ENCODE peak calls at places on chromosomes 11 and 22, in seven cellular contexts. G, K, Y, H, L, S and W are unnamed samples.

GRCh38 chr11:72235351-72236057 is 8.5 kb downstream of the PHOX2A start:
- DNase-seq in G (no peak), K (no peak), Y (no peak), H (no peak), L (no peak), S (no peak), W (no peak)

GRCh38 chr11:98059488-98059887 is 961.3 kb upstream of the CNTN5 start:
- DNase-seq in G (no peak), K (no peak), Y (no peak), H (no peak), L (no peak), S (no peak), W (no peak)

GRCh38 chr11:74949748-74950127 is 672 bp downstream of the SPCS2 start:
- DNase-seq in G (no peak), K (peak), Y (no peak), H (peak), L (no peak), S (no peak), W (peak)

GRCh38 chr11:134560566-134561347 is 148.7 kb upstream of the B3GAT1 start:
- DNase-seq in G (no peak), K (no peak), Y (no peak), H (no peak), L (no peak), S (no peak), W (no peak)

GRCh38 chr11:64358907-64359711 is at the start of gene RPS6KA4:
- DNase-seq in G (peak), K (peak), Y (no peak), H (peak), L (no peak), S (no peak), W (peak)

GRCh38 chr11:129636926-129637325 is 178.7 kb upstream of the TMEM45B start:
- DNase-seq in G (no peak), K (no peak), Y (no peak), H (no peak), L (no peak), S (no peak), W (no peak)

GRCh38 chr11:118263694-118264567 is at the start of gene MPZL2:
- DNase-seq in G (no peak), K (no peak), Y (no peak), H (no peak), L (no peak), S (no peak), W (no peak)

GRCh38 chr22:29217827-29218757 is 12.4 kb downstream of the EMID1 start:
- DNase-seq in G (no peak), K (no peak), Y (no peak), H (no peak), L (no peak), S (no peak), W (no peak)

GRCh38 chr22:23754220-23754919 is at the start of gene VPREB3:
- DNase-seq in G (no peak), K (no peak), Y (no peak), H (no peak), L (no peak), S (no peak), W (no peak)

GRCh38 chr11:116946414-116946813 is 109.0 kb upstream of the APOA1 start:
- DNase-seq in G (no peak), K (no peak), Y (no peak), H (no peak), L (no peak), S (no peak), W (peak)

GRCh38 chr11:78798567-78799170 is 224.0 kb upstream of the NARS2 start:
- DNase-seq in G (no peak), K (peak), Y (no peak), H (peak), L (peak), S (peak), W (peak)

GRCh38 chr11:16011396-16011795 is 344.9 kb downstream of the SOX6 start:
- DNase-seq in G (no peak), K (no peak), Y (no peak), H (no peak), L (no peak), S (no peak), W (no peak)

GRCh38 chr11:124762077-124762623 is at the start of gene ESAM:
- DNase-seq in G (peak), K (no peak), Y (no peak), H (no peak), L (no peak), S (no peak), W (no peak)

GRCh38 chr22:49785841-49786451 is 41.7 kb downstream of the BRD1 start:
- DNase-seq in G (no peak), K (no peak), Y (no peak), H (no peak), L (no peak), S (no peak), W (no peak)